ENCODE peak calls at places on chromosomes 13 and 19, in five cellular contexts. M is AG09309, E is MM.1S, W is cardiac muscle cell, N is pancreas. D is an unnamed sample.

GRCh38 chr13:41458187-41458938 is 1.0 kb downstream of the RGCC start:
- DNase-seq in M (no peak), E (peak; percentile 27), W (peak; percentile 45), N (peak; percentile 37), D (no peak)

GRCh38 chr13:107765724-107766436 is 449.5 kb downstream of the LIG4 start:
- DNase-seq in M (no peak), E (no peak), W (no peak), N (no peak), D (no peak)

GRCh38 chr19:18274303-18274775 is at the start of gene IQCN:
- DNase-seq in M (no peak), E (no peak), W (no peak), N (peak; percentile 41), D (no peak)

GRCh38 chr13:44726214-44726613 is 150.1 kb upstream of the TSC22D1 start:
- DNase-seq in M (peak; percentile 96), E (no peak), W (no peak), N (no peak), D (no peak)

GRCh38 chr13:83702021-83702420 is 180.3 kb downstream of the SLITRK1 start:
- DNase-seq in M (no peak), E (no peak), W (no peak), N (no peak), D (no peak)

GRCh38 chr19:46635920-46636761 is at the start of gene GNG8:
- DNase-seq in M (no peak), E (no peak), W (peak; percentile 35), N (no peak), D (no peak)

GRCh38 chr19:33052352-33052972 is 12.2 kb downstream of the RHPN2 start:
- DNase-seq in M (no peak), E (no peak), W (no peak), N (peak; percentile 25), D (no peak)

GRCh38 chr13:40083841-40084240 is 428.4 kb downstream of the COG6 start:
- DNase-seq in M (no peak), E (no peak), W (no peak), N (no peak), D (no peak)

GRCh38 chr19:34556500-34556899 is 74.9 kb downstream of the WTIP start:
- DNase-seq in M (peak; percentile 16), E (peak; percentile 76), W (peak; percentile 10), N (peak; percentile 46), D (no peak)

GRCh38 chr19:2059422-2060201 is 8.6 kb upstream of the MKNK2 start:
- DNase-seq in M (peak; percentile 57), E (no peak), W (no peak), N (peak; percentile 82), D (no peak)

GRCh38 chr19:52936151-52936957 is 13.1 kb upstream of the ZNF888 start:
- DNase-seq in M (no peak), E (no peak), W (no peak), N (no peak), D (no peak)

GRCh38 chr13:77299587-77299986 is 27.3 kb downstream of the MYCBP2 start:
- DNase-seq in M (no peak), E (no peak), W (no peak), N (no peak), D (no peak)

GRCh38 chr19:2097330-2098327 is 914 bp downstream of the IZUMO4 start:
- DNase-seq in M (no peak), E (peak; percentile 84), W (no peak), N (peak; percentile 67), D (no peak)

GRCh38 chr19:16698914-16699313 is 20.7 kb upstream of the NWD1 start:
- DNase-seq in M (no peak), E (no peak), W (no peak), N (no peak), D (no peak)

GRCh38 chr19:3342246-3342645 is 24.1 kb upstream of the NFIC start:
- DNase-seq in M (no peak), E (no peak), W (no peak), N (no peak), D (no peak)

GRCh38 chr13:83883061-83883523 is 818 bp upstream of the SLITRK1 start:
- DNase-seq in M (no peak), E (no peak), W (no peak), N (no peak), D (no peak)

GRCh38 chr13:102951808-102952207 is 106.0 kb downstream of the ERCC5 start:
- DNase-seq in M (no peak), E (no peak), W (peak; percentile 58), N (no peak), D (no peak)

GRCh38 chr19:35639321-35639639 is 2.3 kb upstream of the ETV2 start:
- DNase-seq in M (no peak), E (no peak), W (no peak), N (no peak), D (no peak)

GRCh38 chr19:40231544-40232424 is 5.3 kb upstream of the CCNP start:
- DNase-seq in M (no peak), E (no peak), W (peak; percentile 56), N (no peak), D (no peak)

GRCh38 chr13:72194531-72194930 is 327.5 kb upstream of the DACH1 start:
- DNase-seq in M (no peak), E (no peak), W (no peak), N (no peak), D (no peak)

GRCh38 chr19:52991484-52991883 is 22.2 kb upstream of the ERVV-1 start:
- DNase-seq in M (peak; percentile 2), E (no peak), W (no peak), N (no peak), D (no peak)

GRCh38 chr19:10505583-10506229 is 2.5 kb upstream of the KEAP1 start:
- DNase-seq in M (no peak), E (peak; percentile 76), W (peak; percentile 76), N (peak; percentile 73), D (no peak)

GRCh38 chr19:35509018-35509652 is 4.3 kb downstream of the DMKN start:
- DNase-seq in M (no peak), E (no peak), W (peak; percentile 63), N (peak; percentile 81), D (peak; percentile 35)

DNA sequence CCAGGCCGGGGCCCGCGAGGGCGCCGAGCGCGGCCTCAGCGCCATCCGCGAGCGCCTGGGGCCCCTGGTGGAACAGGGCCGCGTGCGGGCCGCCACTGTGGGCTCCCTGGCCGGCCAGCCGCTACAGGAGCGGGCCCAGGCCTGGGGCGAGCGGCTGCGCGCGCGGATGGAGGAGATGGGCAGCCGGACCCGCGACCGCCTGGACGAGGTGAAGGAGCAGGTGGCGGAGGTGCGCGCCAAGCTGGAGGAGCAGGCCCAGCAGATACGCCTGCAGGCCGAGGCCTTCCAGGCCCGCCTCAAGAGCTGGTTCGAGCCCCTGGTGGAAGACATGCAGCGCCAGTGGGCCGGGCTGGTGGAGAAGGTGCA is 3.2 kb downstream of the APOE start:
- DNase-seq in M (no peak), E (no peak), W (no peak), N (no peak), D (no peak)
- TF ChIP-seq CTCF in M (no peak), E (no peak), W (no peak), N (no peak), D (no peak)

DNA sequence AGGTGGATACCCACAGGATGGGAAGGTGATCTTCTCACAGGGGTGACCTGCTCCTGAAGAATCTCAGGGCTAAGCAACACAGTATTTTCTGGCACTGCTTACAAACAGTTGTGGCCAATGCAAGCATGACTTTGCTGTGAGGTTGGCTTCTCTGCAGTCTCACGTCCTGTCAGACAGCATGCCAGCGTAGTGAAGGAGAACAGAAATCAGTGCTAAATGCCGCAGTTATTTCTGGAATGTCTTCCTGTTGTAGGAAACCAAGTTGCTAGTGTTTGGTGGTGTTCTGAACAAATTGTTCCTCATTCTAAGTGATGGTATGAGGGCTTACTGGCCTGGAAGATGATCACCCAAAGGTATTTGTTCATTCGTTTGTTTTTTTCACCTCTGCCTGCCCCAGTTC is 320.1 kb downstream of the MTUS2 start:
- DNase-seq in M (no peak), E (no peak), W (peak; percentile 53), N (no peak), D (no peak)
- H3K4me3 ChIP-seq in M (no peak overlapping the region), E (no peak overlapping the region), W (no peak overlapping the region), N (no peak overlapping the region), D (no peak overlapping the region)

GRCh38 chr13:75432045-75432444 is 49.9 kb downstream of the TBC1D4 start:
- DNase-seq in M (no peak), E (no peak), W (no peak), N (no peak), D (no peak)
- TF ChIP-seq CTCF in M (no peak), E (no peak), W (no peak), N (no peak), D (peak; percentile 60)

GRCh38 chr19:49340865-49341718 is 5.9 kb downstream of the CD37 start:
- DNase-seq in M (no peak), E (no peak), W (no peak), N (peak; percentile 31), D (no peak)
- H3K4me3 ChIP-seq in M (no peak overlapping the region), E (no peak overlapping the region), W (no peak overlapping the region), N (no peak overlapping the region), D (no peak overlapping the region)

DNA sequence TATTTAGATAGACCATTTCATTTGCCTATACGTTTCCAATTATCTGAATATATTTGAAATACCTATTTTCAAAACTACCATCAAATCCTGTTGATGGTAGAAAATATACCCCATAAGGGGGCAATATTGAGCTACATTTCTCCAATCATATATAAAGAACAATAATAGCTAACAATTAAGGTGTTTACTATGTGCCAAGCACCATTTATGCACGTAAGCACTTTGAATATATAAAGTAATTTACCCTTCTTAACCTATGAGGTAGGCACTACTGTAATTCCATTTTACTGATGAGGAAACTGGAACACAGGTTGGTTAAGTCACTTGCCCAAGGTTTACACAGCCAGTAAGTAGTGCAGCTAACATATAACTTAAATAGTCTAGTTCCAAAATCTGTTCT is 79.2 kb downstream of the UBL3 start:
- DNase-seq in M (no peak), E (peak; percentile 22), W (peak; percentile 8), N (no peak), D (peak; percentile 21)
- TF ChIP-seq CTCF in M (peak; percentile 5), E (peak; percentile 38), W (peak; percentile 36), N (peak; percentile 32), D (no peak)

GRCh38 chr13:48493076-48493765 is 39.7 kb downstream of the RCBTB2 start:
- DNase-seq in M (no peak), E (no peak), W (no peak), N (no peak), D (no peak)
- H3K4me3 ChIP-seq in M (no peak overlapping the region), E (no peak overlapping the region), W (no peak overlapping the region), N (peak overlapping the region; percentile 13), D (no peak overlapping the region)